ENCODE peak calls at places on chromosomes 7 and 10, in six cellular contexts. Z, E, L, M, Y and W are unnamed samples. For H3K9me3, the result is how much of the 10 kb centered on the place peaks cover.

GRCh38 chr10:69867699-69868558 is 66.2 kb downstream of the COL13A1 start:
- DNase-seq in Z (no peak), E (no peak), L (no peak), M (peak), Y (no peak), W (no peak)

GRCh38 chr7:55483061-55483460 is 89.2 kb downstream of the VOPP1 start:
- DNase-seq in Z (no peak), E (no peak), L (no peak), M (no peak), Y (no peak), W (no peak)

GRCh38 chr10:114403545-114404161 is 649 bp downstream of the AFAP1L2 start:
- DNase-seq in Z (no peak), E (no peak), L (no peak), M (no peak), Y (peak), W (no peak)

GRCh38 chr7:19991936-19992335 is 218.5 kb upstream of the TMEM196 start:
- DNase-seq in Z (no peak), E (no peak), L (no peak), M (no peak), Y (no peak), W (no peak)

GRCh38 chr10:73746721-73747120 is 2.5 kb downstream of the SEC24C start:
- DNase-seq in Z (no peak), E (no peak), L (no peak), M (no peak), Y (no peak), W (no peak)

GRCh38 chr7:10759120-10759519 is 214.6 kb upstream of the PHF14 start:
- DNase-seq in Z (no peak), E (no peak), L (no peak), M (no peak), Y (no peak), W (no peak)

GRCh38 chr10:124967255-124967654 is 25.3 kb downstream of the ZRANB1 start:
- DNase-seq in Z (no peak), E (no peak), L (no peak), M (no peak), Y (no peak), W (no peak)

GRCh38 chr7:73909051-73909941 is 48.3 kb downstream of the TMEM270 start:
- DNase-seq in Z (no peak), E (no peak), L (no peak), M (peak), Y (no peak), W (no peak)

GRCh38 chr7:39754326-39755120 is 131.2 kb downstream of the RALA start:
- DNase-seq in Z (no peak), E (peak), L (no peak), M (no peak), Y (peak), W (peak)

GRCh38 chr10:75546004-75546403 is 114.6 kb downstream of the LRMDA start:
- DNase-seq in Z (no peak), E (no peak), L (no peak), M (no peak), Y (no peak), W (no peak)

GRCh38 chr10:62958980-62959379 is 142.8 kb upstream of the EGR2 start:
- DNase-seq in Z (no peak), E (no peak), L (no peak), M (no peak), Y (no peak), W (no peak)

GRCh38 chr7:105920766-105921165 is 42.3 kb upstream of the CDHR3 start:
- DNase-seq in Z (no peak), E (no peak), L (no peak), M (no peak), Y (no peak), W (no peak)

GRCh38 chr10:86644412-86645110 is 9.8 kb upstream of the OPN4 start:
- DNase-seq in Z (no peak), E (no peak), L (peak), M (no peak), Y (no peak), W (peak)

GRCh38 chr7:49783446-49783845 is 10.0 kb downstream of the VWC2 start:
- DNase-seq in Z (no peak), E (no peak), L (no peak), M (no peak), Y (no peak), W (peak)

GRCh38 chr10:132703305-132704007 is 82.5 kb downstream of the NKX6-2 start:
- DNase-seq in Z (no peak), E (no peak), L (no peak), M (peak), Y (no peak), W (no peak)

GRCh38 chr7:34772296-34772695 is 114.3 kb downstream of the NPSR1 start:
- DNase-seq in Z (no peak), E (no peak), L (no peak), M (no peak), Y (no peak), W (no peak)

GRCh38 chr7:104133238-104133637 is 74.6 kb downstream of the ORC5 start:
- DNase-seq in Z (no peak), E (no peak), L (no peak), M (no peak), Y (no peak), W (no peak)

GRCh38 chr7:140656548-140657515 is 15.9 kb upstream of the ADCK2 start:
- DNase-seq in Z (no peak), E (peak), L (peak), M (peak), Y (peak), W (peak)
- H3K4me3 ChIP-seq in Z (peak), E (no peak), L (no peak), M (peak), Y (peak), W (peak)

GRCh38 chr10:43421201-43421507 is 12.2 kb upstream of the HNRNPF start:
- DNase-seq in Z (no peak), E (no peak), L (no peak), M (no peak), Y (no peak), W (no peak)
- H3K9me3 ChIP-seq in Z (under half), E (under half), L (under half), M (under half), Y (under half), W (under half)

GRCh38 chr10:3094565-3095168 is 27.3 kb downstream of the PFKP start:
- DNase-seq in Z (no peak), E (no peak), L (no peak), M (no peak), Y (no peak), W (no peak)
- H3K4me3 ChIP-seq in Z (peak), E (no peak), L (no peak), M (no peak), Y (no peak), W (no peak)

DNA sequence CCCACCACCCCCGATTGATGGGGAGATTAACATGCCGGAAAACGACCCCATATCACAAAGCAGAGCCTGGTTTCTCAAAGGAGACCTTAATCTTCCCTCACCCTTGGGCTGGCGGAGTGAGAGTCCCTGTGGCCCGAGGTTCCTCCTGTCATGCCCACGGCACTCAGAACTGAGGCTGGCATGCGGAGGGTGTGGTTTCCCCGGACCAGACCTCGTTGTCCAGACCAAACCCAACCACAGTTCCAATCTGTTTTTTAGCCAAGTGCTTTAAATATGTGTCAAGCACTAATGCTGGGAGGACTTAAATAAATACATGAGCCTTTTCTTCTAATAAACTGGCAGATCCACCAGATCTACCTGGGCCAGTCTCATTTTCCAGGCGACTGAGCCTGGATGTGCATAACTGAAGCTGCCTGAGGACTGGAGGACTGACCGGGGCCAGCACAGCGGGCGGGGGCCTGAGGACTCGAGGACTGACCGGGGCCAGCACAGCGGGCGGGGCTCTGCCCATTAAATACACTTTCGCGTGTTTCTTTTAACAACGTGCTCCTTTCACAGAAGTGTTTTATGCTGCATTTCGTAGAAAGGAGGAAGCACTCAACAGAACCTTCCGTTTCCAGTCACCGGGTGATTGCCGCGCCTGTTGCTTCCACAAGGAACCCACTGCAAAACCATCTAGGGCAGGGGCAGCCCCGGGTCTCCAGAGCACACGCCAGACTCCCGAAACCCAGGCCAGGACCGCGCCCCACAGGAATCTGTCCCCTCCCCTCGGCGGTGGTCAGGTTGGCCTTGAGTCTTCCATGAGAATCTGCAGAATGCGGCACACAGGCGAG is 334.6 kb downstream of the PTPRN2 start:
- DNase-seq in Z (no peak), E (no peak), L (peak), M (peak), Y (no peak), W (no peak)
- H3K9me3 ChIP-seq in Z (half or more), E (under half), L (under half), M (under half), Y (under half), W (under half)

GRCh38 chr7:101245147-101245668 is 327 bp upstream of the FIS1 start:
- DNase-seq in Z (no peak), E (no peak), L (peak), M (no peak), Y (no peak), W (no peak)
- H3K4me3 ChIP-seq in Z (peak), E (peak), L (peak), M (peak), Y (peak), W (peak)

DNA sequence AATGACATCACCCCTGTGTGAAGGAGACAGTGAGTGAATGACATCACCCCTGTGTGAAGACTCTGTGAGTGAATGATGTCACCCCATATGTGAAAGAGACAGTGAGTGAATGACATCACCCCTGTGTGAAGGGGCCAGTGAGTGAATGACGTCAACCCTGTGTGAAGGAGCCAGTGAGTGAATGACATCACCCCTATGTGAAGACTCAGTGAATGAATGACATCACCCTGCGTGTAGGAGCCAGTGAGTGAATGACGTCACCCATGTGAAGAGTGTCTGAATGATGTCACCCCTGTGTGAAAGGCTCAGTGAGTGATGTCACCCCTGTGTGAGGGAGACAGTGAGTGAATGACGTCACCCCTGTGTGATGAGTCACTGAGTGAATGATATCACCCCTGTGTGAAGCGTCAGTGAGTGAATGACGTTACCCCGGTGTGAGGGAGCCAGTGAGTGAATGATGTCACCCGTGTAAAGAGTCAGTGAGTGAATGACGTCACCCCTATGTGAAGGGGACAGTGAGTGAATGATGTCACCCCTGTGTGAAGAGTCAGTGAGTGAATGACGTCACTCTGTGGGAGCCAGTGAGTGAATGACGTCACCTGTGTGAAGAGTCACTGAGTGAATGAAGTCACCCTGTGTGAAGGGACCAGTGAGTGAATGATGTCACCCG is 478.1 kb downstream of the PTPRN2 start:
- DNase-seq in Z (no peak), E (no peak), L (no peak), M (no peak), Y (no peak), W (no peak)
- H3K9me3 ChIP-seq in Z (half or more), E (under half), L (under half), M (under half), Y (under half), W (under half)

GRCh38 chr10:607545-608196 is 81.8 kb downstream of the DIP2C start:
- DNase-seq in Z (no peak), E (no peak), L (no peak), M (no peak), Y (no peak), W (no peak)
- H3K4me3 ChIP-seq in Z (no peak), E (no peak), L (no peak), M (no peak), Y (no peak), W (peak)

DNA sequence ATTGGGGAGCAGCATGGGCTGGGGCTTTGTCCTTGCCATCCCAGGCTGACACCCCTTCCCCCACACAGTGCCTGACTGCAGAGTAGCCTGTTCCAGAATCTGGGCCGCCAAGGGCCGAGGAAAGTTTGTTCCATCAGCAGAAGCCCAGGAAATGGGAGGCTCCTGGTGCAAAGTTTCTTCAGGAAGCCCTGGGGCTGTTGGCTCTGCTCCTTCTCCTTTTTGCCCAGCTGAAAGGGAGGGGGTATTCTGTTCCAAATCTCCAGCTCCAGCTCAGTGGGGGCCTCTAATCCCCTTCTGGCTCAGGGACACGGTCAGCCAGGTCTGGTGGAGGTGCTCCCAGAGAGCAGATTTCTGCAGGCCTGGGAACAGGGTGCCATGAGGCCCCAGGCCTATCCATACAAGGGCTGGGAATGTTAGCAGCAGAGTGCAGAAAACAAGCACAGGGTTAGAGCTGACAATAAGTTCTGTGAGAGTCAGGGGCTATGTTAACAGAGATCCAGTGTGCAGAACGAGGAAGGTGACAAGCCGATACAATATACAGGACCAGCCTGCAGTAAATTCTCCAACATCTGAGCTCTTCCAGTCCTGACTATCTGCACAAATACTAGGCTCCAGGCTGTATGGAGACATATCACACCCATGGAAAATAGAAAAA is 399.5 kb downstream of the RPS24 start:
- DNase-seq in Z (no peak), E (no peak), L (no peak), M (no peak), Y (no peak), W (peak)
- H3K9me3 ChIP-seq in Z (under half), E (under half), L (under half), M (under half), Y (under half), W (under half)

DNA sequence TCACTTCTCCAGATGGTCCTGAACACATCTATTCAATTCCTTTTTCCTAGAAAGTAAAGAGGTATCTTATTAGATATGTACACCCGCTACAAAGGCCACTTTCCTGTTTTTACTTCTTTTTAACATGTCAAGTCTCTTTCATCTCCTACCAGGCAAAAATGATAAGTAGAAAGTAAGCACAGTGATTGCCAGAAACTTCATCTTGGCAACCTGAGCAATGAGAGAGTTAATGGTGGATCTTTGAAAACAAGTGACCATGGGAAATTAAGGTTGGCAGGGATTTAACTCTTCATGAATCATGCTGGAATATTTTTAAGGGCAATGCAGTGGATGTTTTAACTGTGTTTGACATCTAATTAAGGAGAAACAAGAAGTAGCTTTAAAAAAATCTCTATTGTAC is 2.7 kb downstream of the SEMA3A start:
- DNase-seq in Z (no peak), E (no peak), L (no peak), M (no peak), Y (no peak), W (no peak)
- H3K4me3 ChIP-seq in Z (peak), E (peak), L (no peak), M (no peak), Y (no peak), W (peak)

GRCh38 chr10:3350205-3350604 is 177.6 kb upstream of the PITRM1 start:
- DNase-seq in Z (no peak), E (no peak), L (no peak), M (no peak), Y (no peak), W (no peak)

GRCh38 chr10:3354171-3354570 is 181.6 kb upstream of the PITRM1 start:
- DNase-seq in Z (no peak), E (no peak), L (no peak), M (no peak), Y (no peak), W (no peak)

GRCh38 chr10:3350790-3351364 is 178.3 kb upstream of the PITRM1 start:
- DNase-seq in Z (no peak), E (no peak), L (no peak), M (no peak), Y (no peak), W (no peak)

GRCh38 chr10:3355536-3355935 is 183.0 kb upstream of the PITRM1 start:
- DNase-seq in Z (no peak), E (no peak), L (no peak), M (no peak), Y (no peak), W (no peak)

GRCh38 chr10:3353235-3353634 is 180.7 kb upstream of the PITRM1 start:
- DNase-seq in Z (no peak), E (no peak), L (no peak), M (no peak), Y (no peak), W (no peak)
- H3K9me3 ChIP-seq in Z (under half), E (under half), L (under half), M (under half), Y (under half), W (under half)